ENCODE peak calls at places on chromosomes 3 and 15, in five cellular contexts. F is mammary epithelial cell, E is HepG2, D is lung, Q is neuronal stem cell. U is an unnamed sample.

GRCh38 chr15:78131295-78132021 is at the start of gene CIB2:
- DNase-seq in F (no peak), E (peak), D (peak), Q (peak), U (no peak)

GRCh38 chr3:56836276-56837163 is 34.8 kb upstream of the ARHGEF3 start:
- DNase-seq in F (peak), E (peak), D (no peak), Q (no peak), U (peak)

GRCh38 chr15:38130200-38130567 is 122.5 kb upstream of the SPRED1 start:
- DNase-seq in F (peak), E (no peak), D (no peak), Q (no peak), U (peak)

GRCh38 chr3:27354588-27355203 is 14.5 kb downstream of the NEK10 start:
- DNase-seq in F (no peak), E (no peak), D (no peak), Q (no peak), U (no peak)

GRCh38 chr3:22585504-22585903 is 617.6 kb upstream of the UBE2E2 start:
- DNase-seq in F (peak), E (no peak), D (no peak), Q (no peak), U (peak)

GRCh38 chr3:168517514-168518071 is 421.9 kb upstream of the GOLIM4 start:
- DNase-seq in F (peak), E (peak), D (no peak), Q (no peak), U (peak)

GRCh38 chr3:132822837-132823236 is 100.6 kb upstream of the NPHP3 start:
- DNase-seq in F (no peak), E (no peak), D (no peak), Q (no peak), U (no peak)

GRCh38 chr3:159798951-159799350 is 189.7 kb upstream of the IL12A start:
- DNase-seq in F (peak), E (peak), D (peak), Q (no peak), U (peak)

GRCh38 chr3:192514754-192515660 is 212.3 kb downstream of the FGF12 start:
- DNase-seq in F (no peak), E (no peak), D (no peak), Q (peak), U (no peak)

GRCh38 chr3:66803206-66803605 is 194.9 kb upstream of the KBTBD8 start:
- DNase-seq in F (no peak), E (no peak), D (no peak), Q (no peak), U (no peak)

GRCh38 chr15:39468341-39468740 is 112.5 kb upstream of the THBS1 start:
- DNase-seq in F (no peak), E (no peak), D (no peak), Q (no peak), U (no peak)

GRCh38 chr3:110773413-110773954 is 298.1 kb upstream of the NECTIN3 start:
- DNase-seq in F (peak), E (peak), D (no peak), Q (no peak), U (peak)

GRCh38 chr3:186783731-186784515 is 546 bp downstream of the EIF4A2 start:
- DNase-seq in F (peak), E (peak), D (peak), Q (peak), U (peak)

GRCh38 chr3:132822266-132822665 is 100.1 kb upstream of the NPHP3 start:
- DNase-seq in F (no peak), E (no peak), D (no peak), Q (no peak), U (no peak)

GRCh38 chr3:59731909-59732308 is 682.1 kb upstream of the CFAP20DC start:
- DNase-seq in F (no peak), E (no peak), D (no peak), Q (no peak), U (no peak)

GRCh38 chr3:157290761-157291160 is 130.8 kb upstream of the CCNL1 start:
- DNase-seq in F (no peak), E (no peak), D (no peak), Q (no peak), U (no peak)

GRCh38 chr3:167852216-167852615 is 116.7 kb downstream of the SERPINI1 start:
- DNase-seq in F (no peak), E (no peak), D (no peak), Q (no peak), U (peak)

GRCh38 chr3:171126478-171127214 is 100.1 kb upstream of the SLC2A2 start:
- DNase-seq in F (no peak), E (no peak), D (no peak), Q (no peak), U (no peak)

GRCh38 chr15:99344639-99345038 is 93.4 kb downstream of the LRRC28 start:
- DNase-seq in F (no peak), E (no peak), D (no peak), Q (no peak), U (no peak)

GRCh38 chr3:156180077-156180476 is 59.7 kb downstream of the KCNAB1 start:
- DNase-seq in F (peak), E (no peak), D (no peak), Q (no peak), U (peak)

GRCh38 chr3:169390741-169391300 is 272.7 kb downstream of the MECOM start:
- DNase-seq in F (peak), E (no peak), D (no peak), Q (no peak), U (peak)

GRCh38 chr3:50539356-50539838 is 28.1 kb downstream of the C3orf18 start:
- DNase-seq in F (no peak), E (no peak), D (no peak), Q (no peak), U (no peak)
- H3K4me3 ChIP-seq in F (no peak), E (no peak), D (no peak), Q (no peak), U (no peak)

DNA sequence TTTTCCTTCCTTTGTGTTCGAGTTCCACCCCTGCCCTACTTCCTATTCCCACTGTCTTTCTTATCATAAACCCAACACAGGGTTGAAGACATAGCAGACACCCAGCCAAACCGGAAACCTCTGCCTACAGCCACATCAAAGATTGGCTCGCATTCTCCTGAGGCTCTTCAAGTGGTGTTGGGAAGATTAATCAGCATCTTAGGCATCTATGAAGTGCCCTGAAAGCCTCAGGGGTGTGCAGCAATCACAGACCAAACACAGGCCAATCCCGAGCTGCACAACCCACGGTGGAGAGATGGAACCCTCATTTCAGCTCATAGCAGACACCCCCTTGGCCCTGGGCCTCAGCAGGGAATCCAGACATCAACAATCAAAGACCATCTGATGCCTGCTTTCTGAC is 255.9 kb downstream of the XXYLT1 start:
- DNase-seq in F (peak), E (no peak), D (no peak), Q (no peak), U (peak)
- H3K4me3 ChIP-seq in F (no peak), E (no peak), D (no peak), Q (no peak), U (no peak)

GRCh38 chr3:188581791-188582190 is 427.8 kb downstream of the LPP start:
- DNase-seq in F (no peak), E (no peak), D (no peak), Q (no peak), U (no peak)

GRCh38 chr3:188581365-188581764 is 427.4 kb downstream of the LPP start:
- DNase-seq in F (no peak), E (peak), D (no peak), Q (no peak), U (no peak)

GRCh38 chr3:188577539-188577938 is 423.6 kb downstream of the LPP start:
- DNase-seq in F (no peak), E (no peak), D (no peak), Q (no peak), U (no peak)

GRCh38 chr3:188575501-188575900 is 421.5 kb downstream of the LPP start:
- DNase-seq in F (no peak), E (no peak), D (no peak), Q (no peak), U (no peak)

DNA sequence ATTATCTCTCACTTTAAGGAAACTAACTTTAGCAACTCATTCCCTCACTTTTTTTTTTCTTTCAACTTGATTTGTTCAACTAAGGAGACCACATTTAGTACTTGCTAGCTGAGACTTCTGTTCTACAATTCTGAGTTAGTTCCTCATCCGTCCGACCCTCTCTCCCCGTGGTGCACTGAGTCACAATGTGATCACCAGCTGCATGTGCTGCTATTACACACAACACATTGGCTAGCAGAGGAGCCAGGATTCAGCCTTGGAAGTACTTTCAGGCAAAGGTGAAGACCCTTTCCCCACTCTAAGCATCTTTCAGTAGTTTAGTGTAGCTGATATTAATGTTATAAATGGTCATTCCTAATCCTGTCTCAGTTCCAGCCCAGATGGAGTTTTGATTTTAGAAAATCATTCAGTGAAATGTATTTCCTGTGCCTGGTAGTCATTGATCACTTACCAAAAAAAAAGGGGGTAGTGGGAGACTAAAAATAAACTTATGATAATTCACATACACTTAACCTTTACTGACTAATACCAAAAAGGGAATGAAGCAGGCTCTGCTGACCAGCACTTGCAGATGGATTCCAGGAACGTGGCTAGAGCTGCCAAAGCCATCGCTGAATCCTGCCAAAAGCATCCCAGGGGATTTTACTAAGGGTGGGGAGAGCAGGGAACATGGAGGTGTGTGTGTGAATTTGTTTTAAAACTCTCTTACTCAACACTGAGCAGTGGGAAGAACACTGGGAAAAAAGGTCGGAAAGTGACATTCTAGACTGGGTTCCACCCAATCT is 424.8 kb downstream of the LPP start:
- DNase-seq in F (peak), E (no peak), D (peak), Q (no peak), U (peak)
- H3K4me3 ChIP-seq in F (no peak), E (no peak), D (no peak), Q (no peak), U (no peak)

GRCh38 chr3:78919021-78919755 is 848.6 kb downstream of the ROBO1 start:
- DNase-seq in F (peak), E (peak), D (no peak), Q (no peak), U (peak)
- H3K4me3 ChIP-seq in F (no peak), E (no peak), D (no peak), Q (no peak), U (no peak)

GRCh38 chr3:125357032-125357658 is 18.0 kb downstream of the ZNF148 start:
- DNase-seq in F (peak), E (peak), D (peak), Q (peak), U (no peak)

GRCh38 chr3:125358923-125359322 is 16.2 kb downstream of the ZNF148 start:
- DNase-seq in F (no peak), E (no peak), D (no peak), Q (no peak), U (no peak)

GRCh38 chr3:125356140-125357026 is 18.7 kb downstream of the ZNF148 start:
- DNase-seq in F (no peak), E (no peak), D (no peak), Q (no peak), U (no peak)

GRCh38 chr3:125359700-125360099 is 15.4 kb downstream of the ZNF148 start:
- DNase-seq in F (no peak), E (no peak), D (no peak), Q (no peak), U (no peak)

DNA sequence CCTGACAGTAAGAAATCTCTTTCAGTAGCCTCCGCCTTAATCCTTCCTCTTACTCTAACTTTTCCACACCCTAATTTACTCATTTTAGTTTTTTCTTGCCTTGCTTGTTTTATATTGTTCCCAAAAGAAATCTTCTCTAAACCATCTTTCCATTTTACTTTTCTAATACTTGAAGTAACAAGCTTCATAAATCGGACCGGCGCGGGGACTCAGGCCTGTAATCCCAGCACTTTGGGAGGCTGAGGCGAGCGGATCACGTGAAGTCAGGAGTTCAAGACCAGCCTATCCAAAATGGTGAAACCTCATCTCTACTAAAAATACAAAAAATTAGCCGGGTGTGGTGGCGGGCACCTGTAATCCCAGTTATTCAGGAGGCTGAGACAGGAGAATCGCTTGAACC is 17.3 kb downstream of the ZNF148 start:
- DNase-seq in F (no peak), E (no peak), D (no peak), Q (no peak), U (no peak)
- H3K4me3 ChIP-seq in F (no peak), E (peak), D (no peak), Q (peak), U (peak)

DNA sequence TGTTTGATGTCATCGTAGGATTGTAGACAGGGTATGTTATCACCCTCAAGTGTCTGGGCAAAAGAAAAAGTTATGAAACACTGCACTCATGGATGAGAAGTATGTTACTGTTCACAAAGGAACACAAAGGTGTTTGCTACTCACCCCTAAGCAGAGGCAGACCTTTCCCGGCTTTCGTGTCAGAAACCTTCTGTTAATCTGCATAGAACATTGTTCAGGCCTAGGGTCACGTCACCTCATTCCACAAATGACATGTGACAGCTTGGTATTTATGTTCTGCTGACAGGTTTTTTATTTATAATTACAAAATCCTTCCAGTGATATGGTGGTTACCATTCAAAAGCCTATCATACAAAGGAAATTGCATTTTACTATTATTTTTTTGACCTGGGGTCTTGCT is 16.5 kb downstream of the THUMPD3 start:
- DNase-seq in F (no peak), E (no peak), D (no peak), Q (no peak), U (no peak)
- H3K4me3 ChIP-seq in F (no peak), E (no peak), D (no peak), Q (no peak), U (no peak)

DNA sequence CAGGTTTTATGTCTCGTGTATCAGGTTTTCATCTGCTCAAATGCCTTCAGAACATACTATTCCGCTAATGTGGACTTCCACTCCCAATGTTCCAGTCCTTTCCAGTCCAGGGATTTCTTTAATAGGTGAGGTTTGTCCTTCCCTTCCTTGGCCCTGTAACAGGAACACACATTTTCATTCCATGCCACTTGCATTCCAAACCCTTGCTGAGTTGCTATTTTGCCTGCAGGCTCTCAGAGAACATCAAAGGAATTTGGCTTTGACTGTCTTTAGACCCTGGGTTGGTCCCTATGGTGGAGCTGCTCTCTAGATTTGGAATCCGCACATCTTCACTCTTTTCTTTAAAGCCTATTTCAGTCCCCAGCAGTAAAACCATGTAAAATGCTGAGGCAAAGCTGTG is 12.3 kb upstream of the ALCAM start:
- DNase-seq in F (no peak), E (no peak), D (no peak), Q (no peak), U (no peak)
- H3K4me3 ChIP-seq in F (no peak), E (no peak), D (no peak), Q (no peak), U (no peak)

GRCh38 chr3:62870321-62870720 is 4.9 kb downstream of the CADPS start:
- DNase-seq in F (peak), E (no peak), D (no peak), Q (no peak), U (peak)
- H3K4me3 ChIP-seq in F (no peak), E (no peak), D (no peak), Q (no peak), U (no peak)

GRCh38 chr3:194592798-194593752 is 40.1 kb downstream of the TMEM44 start:
- DNase-seq in F (peak), E (no peak), D (peak), Q (no peak), U (peak)
- H3K4me3 ChIP-seq in F (no peak), E (no peak), D (no peak), Q (no peak), U (no peak)

DNA sequence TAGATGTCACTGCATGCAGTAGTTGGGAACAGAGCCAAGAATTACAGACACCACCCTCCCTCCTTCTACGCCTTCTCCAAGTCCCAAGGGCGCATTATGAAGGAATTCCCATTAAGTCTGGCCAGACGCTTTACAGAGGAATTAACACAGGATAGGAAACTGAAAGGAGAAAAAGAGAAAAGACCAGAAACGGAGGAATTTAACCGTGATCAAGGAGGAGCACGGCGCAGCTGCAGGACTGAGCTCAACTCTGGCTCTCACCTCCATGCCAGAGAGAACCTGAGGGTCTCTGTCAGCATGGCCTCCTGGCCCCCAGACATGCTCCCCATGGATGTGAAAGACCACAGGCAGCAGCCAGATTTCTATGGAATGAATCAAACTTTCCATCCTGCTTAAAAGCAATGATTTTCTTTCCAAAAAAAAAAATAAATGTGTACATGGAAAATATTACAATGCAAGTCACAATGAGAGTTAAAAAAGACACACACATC is 13.7 kb downstream of the ATP10A start:
- DNase-seq in F (no peak), E (no peak), D (no peak), Q (no peak), U (peak)
- H3K4me3 ChIP-seq in F (no peak), E (peak), D (no peak), Q (no peak), U (no peak)